ENCODE peak calls at places on chromosomes 11 and 22, in four cellular contexts. M is GM23338, O is fibroblast of lung, U is PC-9. Y is an unnamed sample.

GRCh38 chr11:129703846-129704245 is 111.8 kb upstream of the TMEM45B start:
- DNase-seq in O (peak; percentile 19), U (peak; percentile 37), M (no peak), Y (no peak)

GRCh38 chr11:5547982-5548381 is 358 bp downstream of the OR52H1 start:
- DNase-seq in O (no peak), M (no peak), U (no peak), Y (no peak)

GRCh38 chr11:1553808-1554594 is 18.1 kb downstream of the DUSP8 start:
- DNase-seq in U (peak; percentile 69), O (no peak), M (peak; percentile 82), Y (no peak)

GRCh38 chr11:121722431-121723256 is 269.9 kb upstream of the SORL1-AS1 start:
- DNase-seq in O (peak; percentile 99), U (no peak), M (peak; percentile 90), Y (no peak)

GRCh38 chr11:94134651-94135512 is 6.2 kb downstream of the PANX1 start:
- DNase-seq in O (peak; percentile 82), M (no peak), U (peak; percentile 65), Y (no peak)

GRCh38 chr11:75481602-75482309 is 44.0 kb downstream of the GDPD5 start:
- DNase-seq in M (no peak), U (no peak), O (no peak), Y (peak; percentile 61)

GRCh38 chr11:2132874-2133480 is 6.2 kb downstream of the IGF2 start:
- DNase-seq in M (no peak), U (no peak), O (no peak), Y (no peak)

GRCh38 chr11:75955443-75955842 is 140.4 kb downstream of the UVRAG start:
- DNase-seq in M (no peak), O (no peak), U (no peak), Y (no peak)

GRCh38 chr11:28528217-28528616 is 420.0 kb downstream of the METTL15 start:
- DNase-seq in M (no peak), O (no peak), U (no peak), Y (no peak)

GRCh38 chr11:90218606-90219005 is 4.2 kb downstream of the CHORDC1 start:
- DNase-seq in U (no peak), M (peak; percentile 63), O (no peak), Y (no peak)

GRCh38 chr11:33266418-33267215 is 9.4 kb downstream of the HIPK3 start:
- DNase-seq in M (peak; percentile 37), O (peak; percentile 79), U (peak; percentile 66), Y (no peak)

GRCh38 chr22:46054091-46054877 is 77.3 kb upstream of the WNT7B start:
- DNase-seq in U (no peak), O (peak; percentile 85), M (no peak), Y (peak; percentile 89)

GRCh38 chr11:74437441-74437840 is 29.9 kb downstream of the KCNE3 start:
- DNase-seq in M (no peak), U (no peak), O (no peak), Y (no peak)

GRCh38 chr11:8577791-8578581 is 16.0 kb downstream of the STK33 start:
- DNase-seq in U (no peak), O (no peak), M (no peak), Y (no peak)

GRCh38 chr11:89489930-89490329 is 1.2 kb downstream of the NOX4 start:
- DNase-seq in U (no peak), O (no peak), M (no peak), Y (no peak)

GRCh38 chr22:44580756-44581435 is 82.9 kb upstream of the RTL6 start:
- DNase-seq in O (no peak), U (no peak), M (no peak), Y (no peak)

GRCh38 chr22:22168190-22168940 is 76.2 kb upstream of the VPREB1 start:
- DNase-seq in M (peak; percentile 80), O (peak; percentile 91), U (no peak), Y (peak; percentile 94)
- H2AFZ ChIP-seq in M (peak overlapping the region; percentile 30), O (peak overlapping the region; percentile 3), U (peak overlapping the region; percentile 33), Y (peak overlapping the region; percentile 79)

DNA sequence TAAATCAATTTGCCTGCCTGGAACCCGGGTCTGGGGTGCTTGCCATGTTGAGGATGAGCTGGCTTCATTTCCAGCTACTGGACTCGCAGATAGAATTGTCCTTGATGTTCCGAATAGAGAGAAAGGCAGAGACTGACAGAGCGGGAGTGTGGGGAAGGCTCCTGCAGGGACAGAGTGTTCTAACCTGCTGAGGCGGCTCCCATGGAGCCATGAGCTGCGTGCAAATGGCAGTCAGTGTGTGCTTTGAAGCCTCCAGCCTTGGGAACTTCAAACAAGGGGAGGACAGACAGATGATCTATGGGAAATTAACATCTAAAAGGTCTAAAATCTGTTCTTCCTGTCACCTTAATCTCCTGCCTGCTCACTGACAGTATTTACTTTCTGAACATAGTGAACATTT is 481.5 kb downstream of the NTM start:
- DNase-seq in U (no peak), M (no peak), O (no peak), Y (no peak)
- H3K4me1 ChIP-seq in U (no peaks in the 10 kb centered on the region), M (peaks cover 29% of the 10 kb centered on the region), O (no peaks in the 10 kb centered on the region), Y (no peaks in the 10 kb centered on the region)

DNA sequence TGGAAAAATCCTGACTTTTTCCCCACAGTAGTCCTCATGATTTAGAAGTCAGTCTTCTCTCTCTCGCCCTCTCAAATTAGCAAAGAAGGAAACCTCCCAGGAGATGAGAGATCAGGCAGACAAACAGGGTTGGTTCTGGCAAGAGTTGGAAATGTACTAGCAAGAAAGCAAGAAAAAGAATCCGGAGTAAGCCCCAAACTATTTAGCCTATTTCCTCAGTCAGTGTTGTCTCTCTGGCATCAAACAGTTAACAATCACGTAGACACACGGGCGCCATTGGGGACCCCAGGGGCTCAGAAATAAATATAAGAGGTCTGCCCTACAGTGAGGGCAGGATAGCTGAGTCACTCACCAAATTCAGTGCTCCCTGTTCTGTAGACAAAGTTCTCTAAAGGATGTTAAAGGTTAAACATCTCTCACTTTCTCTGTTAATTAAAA is 4.7 kb downstream of the C11orf52 start:
- DNase-seq in M (no peak), U (no peak), O (peak; percentile 41), Y (no peak)
- H2AFZ ChIP-seq in M (peak overlapping the region; percentile 67), U (peak overlapping the region; percentile 36), O (peak overlapping the region; percentile 67), Y (peak overlapping the region; percentile 24)

DNA sequence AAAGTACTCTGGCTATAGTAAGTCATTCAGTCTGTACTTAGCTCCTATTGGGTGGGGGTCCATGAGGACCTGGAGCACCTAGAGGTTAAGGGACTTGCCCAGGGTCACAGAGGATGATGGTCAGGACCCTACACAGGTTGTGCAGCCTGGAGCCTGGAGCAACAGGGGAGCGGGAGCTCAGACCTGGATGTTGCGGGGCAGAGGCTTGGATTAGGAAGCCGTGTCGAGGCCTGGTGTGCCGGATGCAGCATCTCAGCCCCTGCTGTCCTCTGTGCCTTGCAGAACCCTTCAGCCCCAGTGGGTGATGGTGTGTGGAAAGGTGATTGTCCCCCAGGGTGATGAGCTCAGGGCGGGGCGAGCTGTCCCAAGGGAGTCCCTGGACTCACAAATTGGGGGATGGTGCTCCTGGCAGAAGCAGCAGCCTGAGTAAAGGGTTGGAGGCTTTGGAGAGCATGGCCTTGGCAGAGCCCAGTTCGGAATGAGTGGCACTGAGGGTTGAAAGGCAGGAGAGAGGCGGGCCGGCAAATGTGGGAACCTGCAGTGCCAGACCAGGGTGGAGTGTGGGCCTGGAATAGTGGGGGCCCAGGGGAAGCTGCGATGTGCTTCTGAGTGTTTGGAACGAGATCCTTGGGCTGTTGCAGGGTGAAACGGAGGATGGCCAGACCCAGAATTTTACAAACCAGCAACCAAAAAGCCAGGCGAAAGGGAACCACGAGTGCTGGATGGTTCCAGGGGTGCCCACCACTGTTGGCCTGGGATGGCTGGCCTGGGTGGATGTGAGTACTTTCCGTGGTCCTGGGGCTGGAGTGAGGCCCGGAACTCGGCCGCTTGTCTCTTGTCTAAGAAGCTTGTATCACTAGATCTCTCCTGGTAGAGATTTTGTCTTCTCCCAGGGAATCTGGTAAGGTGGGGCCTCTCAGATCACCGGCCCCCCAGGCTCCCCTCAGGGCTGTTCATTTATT is 2.9 kb downstream of the TPCN2 start:
- DNase-seq in M (no peak), U (no peak), O (no peak), Y (peak; percentile 98)
- H3K4me1 ChIP-seq in M (peaks cover 13% of the 10 kb centered on the region), U (peaks cover 7% of the 10 kb centered on the region), O (peaks cover 12% of the 10 kb centered on the region), Y (peaks cover 87% of the 10 kb centered on the region)

GRCh38 chr22:24155597-24156145 is 25.6 kb upstream of the SUSD2 start:
- DNase-seq in M (peak; percentile 79), O (peak; percentile 74), U (no peak), Y (peak; percentile 91)

GRCh38 chr22:24154826-24155225 is 26.5 kb upstream of the SUSD2 start:
- DNase-seq in U (no peak), O (no peak), M (no peak), Y (no peak)

GRCh38 chr22:24157783-24158170 is 23.5 kb upstream of the SUSD2 start:
- DNase-seq in O (no peak), M (no peak), U (no peak), Y (no peak)

GRCh38 chr22:24156146-24156914 is 25.0 kb upstream of the SUSD2 start:
- DNase-seq in M (peak; percentile 59), O (peak; percentile 23), U (no peak), Y (peak; percentile 81)

DNA sequence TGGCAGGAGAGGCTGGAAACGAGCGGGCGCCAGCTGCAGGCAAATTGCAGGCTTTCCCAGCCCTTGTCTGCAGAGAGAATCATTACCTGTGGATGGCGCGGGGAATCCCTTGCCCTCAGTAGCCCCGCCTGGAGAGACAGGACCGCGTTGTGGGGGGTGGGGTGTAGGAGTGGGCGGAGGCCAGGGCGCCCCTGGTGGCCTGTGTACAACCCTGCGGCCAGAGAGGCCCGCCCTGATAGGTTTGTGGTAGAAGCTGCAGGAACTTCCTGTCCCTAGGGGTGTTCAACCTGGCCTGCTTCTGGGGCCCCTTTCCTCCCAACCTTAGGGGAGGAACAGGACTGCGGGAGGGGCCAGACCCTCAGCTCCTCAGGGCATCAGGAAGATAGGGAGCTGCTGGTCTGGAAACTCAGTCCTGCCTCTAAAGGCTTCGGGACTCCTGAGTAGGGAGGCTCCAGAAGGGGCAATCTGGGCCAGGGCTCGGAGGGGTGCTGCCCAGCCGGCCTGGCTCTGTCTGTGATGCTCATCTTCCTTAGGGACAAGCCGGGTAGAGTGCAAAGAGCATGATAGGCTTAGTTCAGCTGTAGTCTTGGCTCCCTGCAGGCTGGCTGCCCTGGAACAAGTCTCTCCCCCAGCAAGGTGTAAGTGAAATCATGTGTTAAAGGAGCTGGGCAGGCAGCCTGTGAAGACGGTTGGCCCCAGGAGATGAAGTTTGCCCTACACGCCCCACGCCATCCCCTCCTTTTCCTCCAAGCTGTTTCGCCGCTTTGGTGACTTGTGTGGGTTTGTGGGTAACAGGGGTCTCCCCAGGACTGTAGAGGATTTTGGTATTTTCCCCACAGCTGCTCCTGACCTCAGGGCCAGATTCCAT is 24.1 kb upstream of the SUSD2 start:
- DNase-seq in M (peak; percentile 96), U (peak; percentile 72), O (peak; percentile 66), Y (peak; percentile 98)
- H2AFZ ChIP-seq in M (peak overlapping the region; percentile 89), U (peak overlapping the region; percentile 73), O (peak overlapping the region; percentile 10), Y (no peak overlapping the region)

GRCh38 chr11:96340555-96340885 is 2.5 kb downstream of the MAML2 start:
- DNase-seq in O (peak; percentile 55), M (no peak), U (no peak), Y (no peak)
- H3K4me1 ChIP-seq in O (peaks cover 8% of the 10 kb centered on the region), M (peaks cover 56% of the 10 kb centered on the region), U (peaks cover 60% of the 10 kb centered on the region), Y (peaks cover 37% of the 10 kb centered on the region)

GRCh38 chr11:65286686-65287085 is 24.9 kb downstream of the POLA2 start:
- DNase-seq in M (no peak), O (no peak), U (no peak), Y (no peak)
- H2AFZ ChIP-seq in M (no peak overlapping the region), O (no peak overlapping the region), U (no peak overlapping the region), Y (no peak overlapping the region)

GRCh38 chr11:104000798-104001197 is 35.6 kb upstream of the DDI1 start:
- DNase-seq in U (no peak), O (peak; percentile 55), M (no peak), Y (no peak)
- H3K4me1 ChIP-seq in U (peaks cover 10% of the 10 kb centered on the region), O (peaks cover 2% of the 10 kb centered on the region), M (no peaks in the 10 kb centered on the region), Y (peaks cover 36% of the 10 kb centered on the region)

GRCh38 chr11:111137846-111138245 is 107.7 kb upstream of the POU2AF2 start:
- DNase-seq in U (no peak), O (no peak), M (no peak), Y (no peak)
- H2AFZ ChIP-seq in U (no peak overlapping the region), O (no peak overlapping the region), M (no peak overlapping the region), Y (no peak overlapping the region)

GRCh38 chr22:24144471-24145115 is 36.7 kb upstream of the SUSD2 start:
- DNase-seq in U (no peak), O (no peak), M (no peak), Y (no peak)
- H3K4me1 ChIP-seq in U (peaks cover 52% of the 10 kb centered on the region), O (peaks cover 50% of the 10 kb centered on the region), M (peaks cover 24% of the 10 kb centered on the region), Y (peaks cover 48% of the 10 kb centered on the region)

Y was measured in Karpas-422.